ENCODE peak calls at places on chromosomes 6 and 20, in five cellular contexts. U is left ventricle myocardium inferior, Z is astrocyte, C is heart right ventricle, E is GM23338. O is an unnamed sample.
A peak's percentile ranks its signal among the peaks of the same experiment; 100 is the strongest.

GRCh38 chr6:90294989-90295853 is 1.4 kb downstream of the BACH2 start:
- DNase-seq in U (peak; percentile 47), Z (no peak), C (peak; percentile 48), E (peak; percentile 48), O (peak; percentile 52)

GRCh38 chr6:140050232-140050995 is 676.0 kb upstream of the CITED2 start:
- DNase-seq in U (peak; percentile 20), Z (peak; percentile 86), C (no peak), E (peak; percentile 21), O (peak; percentile 97)

GRCh38 chr20:46348231-46348803 is 40.0 kb upstream of the CDH22 start:
- DNase-seq in U (no peak), Z (no peak), C (no peak), E (peak; percentile 79), O (peak; percentile 43)

GRCh38 chr20:19976595-19977372 is 40.4 kb upstream of the NAA20 start:
- DNase-seq in U (peak; percentile 70), Z (peak; percentile 90), C (peak; percentile 57), E (no peak), O (peak; percentile 80)

GRCh38 chr20:39547546-39548410 is 585.6 kb downstream of the DHX35 start:
- DNase-seq in U (no peak), Z (no peak), C (no peak), E (peak; percentile 23), O (no peak)

GRCh38 chr20:3686867-3687321 is 5.1 kb upstream of the ADAM33 start:
- DNase-seq in U (peak; percentile 83), Z (peak; percentile 89), C (peak; percentile 73), E (no peak), O (peak; percentile 63)

GRCh38 chr20:63082308-63082938 is 75.7 kb upstream of the BHLHE23 start:
- DNase-seq in U (peak; percentile 38), Z (no peak), C (peak; percentile 48), E (peak; percentile 86), O (no peak)

GRCh38 chr20:34948030-34948429 is 7.6 kb downstream of the GSS start:
- DNase-seq in U (no peak), Z (peak; percentile 72), C (no peak), E (no peak), O (peak; percentile 43)

GRCh38 chr20:11205769-11206362 is 532.1 kb upstream of the JAG1 start:
- DNase-seq in U (no peak), Z (no peak), C (no peak), E (no peak), O (no peak)

GRCh38 chr20:37152284-37152683 is 26.8 kb upstream of the RPN2 start:
- DNase-seq in U (no peak), Z (no peak), C (no peak), E (no peak), O (no peak)

GRCh38 chr6:56713285-56713684 is 70.6 kb upstream of the DST start:
- DNase-seq in U (no peak), Z (peak; percentile 92), C (no peak), E (no peak), O (peak; percentile 86)

GRCh38 chr20:4151991-4152695 is 136.8 kb upstream of the RNF24 start:
- DNase-seq in U (no peak), Z (peak; percentile 84), C (no peak), E (no peak), O (no peak)

GRCh38 chr6:75794351-75794846 is 45.4 kb downstream of the MYO6 start:
- DNase-seq in U (no peak), Z (no peak), C (no peak), E (no peak), O (no peak)

GRCh38 chr6:43768983-43769525 is 957 bp upstream of the VEGFA start:
- DNase-seq in U (peak; percentile 78), Z (peak; percentile 77), C (peak; percentile 76), E (no peak), O (no peak)

GRCh38 chr6:105992315-105992961 is 93.7 kb upstream of the PRDM1 start:
- DNase-seq in U (peak; percentile 82), Z (peak; percentile 58), C (peak; percentile 86), E (peak; percentile 88), O (peak; percentile 81)

GRCh38 chr6:105993341-105993740 is 92.8 kb upstream of the PRDM1 start:
- DNase-seq in U (no peak), Z (no peak), C (no peak), E (peak; percentile 74), O (peak; percentile 58)

GRCh38 chr6:105990151-105990550 is 96.0 kb upstream of the PRDM1 start:
- DNase-seq in U (no peak), Z (no peak), C (no peak), E (peak; percentile 11), O (no peak)

GRCh38 chr6:105993769-105994521 is 92.2 kb upstream of the PRDM1 start:
- DNase-seq in U (peak; percentile 27), Z (no peak), C (peak; percentile 36), E (peak; percentile 48), O (peak; percentile 82)

DNA sequence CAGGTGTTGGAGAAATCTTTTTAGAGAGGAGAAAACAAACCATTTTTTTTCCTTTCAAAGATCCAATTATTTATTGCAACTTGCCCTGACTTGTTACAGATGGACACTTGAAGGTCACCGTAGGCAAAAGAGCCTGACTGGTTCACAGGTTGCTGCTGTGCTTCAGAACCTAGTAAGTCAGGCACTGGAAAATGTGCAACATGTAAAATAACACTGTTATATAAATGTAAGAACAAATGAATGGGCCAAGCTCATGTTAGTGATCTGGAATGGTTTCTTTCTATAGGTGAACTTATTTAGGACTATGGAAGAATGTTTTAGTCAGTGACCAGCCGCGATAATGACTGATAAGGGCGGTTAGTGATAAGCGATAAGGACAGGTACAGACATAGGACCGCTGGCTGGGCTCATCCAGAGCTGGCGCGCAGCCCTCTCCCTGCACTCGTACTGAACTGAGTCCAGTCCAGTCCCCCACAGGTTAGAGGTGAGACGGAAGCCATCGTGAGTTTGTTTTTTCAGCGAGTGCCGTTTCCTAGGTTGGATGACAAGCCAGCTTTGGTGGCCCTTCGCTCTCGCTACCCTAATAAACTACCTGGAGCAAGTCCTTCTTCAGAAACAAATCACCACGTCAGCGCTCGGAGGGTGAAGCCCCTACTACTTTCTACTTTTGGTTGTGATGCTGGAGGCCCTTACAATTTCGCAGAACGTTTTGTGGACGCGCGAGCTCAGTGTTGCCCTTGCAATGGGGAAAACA is 94.4 kb upstream of the PRDM1 start:
- DNase-seq in U (no peak), Z (no peak), C (no peak), E (peak; percentile 56), O (no peak)
- H3K4me1 ChIP-seq in U (peaks cover 35% of the 10 kb centered on the region), Z (peaks cover 25% of the 10 kb centered on the region), C (peaks cover 8% of the 10 kb centered on the region), E (peaks cover 31% of the 10 kb centered on the region), O (peaks cover 15% of the 10 kb centered on the region)

DNA sequence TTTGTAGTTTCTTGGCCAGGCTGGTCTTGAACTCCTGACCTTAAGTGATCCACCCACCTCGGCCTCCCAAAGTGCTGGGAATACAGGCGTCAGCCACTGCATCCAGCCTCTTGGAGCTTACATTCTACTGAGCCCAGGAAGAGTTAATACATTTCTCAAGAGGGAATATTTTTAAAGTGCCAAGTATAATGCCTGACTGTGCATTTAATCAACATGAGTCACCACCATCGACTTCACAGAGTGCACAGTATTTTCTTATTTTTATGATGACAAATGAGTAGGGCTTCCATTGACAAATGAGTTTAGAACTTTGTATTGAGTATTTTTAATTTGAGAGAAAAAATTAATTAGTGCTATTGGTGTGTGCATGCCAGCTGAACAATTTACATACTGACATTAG is 72.2 kb downstream of the SASH1 start:
- DNase-seq in U (no peak), Z (peak; percentile 85), C (no peak), E (no peak), O (peak; percentile 79)
- H3K4me1 ChIP-seq in U (peaks cover 55% of the 10 kb centered on the region), Z (peaks cover 14% of the 10 kb centered on the region), C (peaks cover 21% of the 10 kb centered on the region), E (peaks cover 16% of the 10 kb centered on the region), O (peaks cover 10% of the 10 kb centered on the region)

GRCh38 chr6:109023348-109023925 is 71.2 kb downstream of the SESN1 start:
- DNase-seq in U (no peak), Z (no peak), C (no peak), E (no peak), O (no peak)
- H3K4me1 ChIP-seq in U (peaks cover 61% of the 10 kb centered on the region), Z (no peaks in the 10 kb centered on the region), C (peaks cover 15% of the 10 kb centered on the region), E (no peaks in the 10 kb centered on the region), O (no peaks in the 10 kb centered on the region)

DNA sequence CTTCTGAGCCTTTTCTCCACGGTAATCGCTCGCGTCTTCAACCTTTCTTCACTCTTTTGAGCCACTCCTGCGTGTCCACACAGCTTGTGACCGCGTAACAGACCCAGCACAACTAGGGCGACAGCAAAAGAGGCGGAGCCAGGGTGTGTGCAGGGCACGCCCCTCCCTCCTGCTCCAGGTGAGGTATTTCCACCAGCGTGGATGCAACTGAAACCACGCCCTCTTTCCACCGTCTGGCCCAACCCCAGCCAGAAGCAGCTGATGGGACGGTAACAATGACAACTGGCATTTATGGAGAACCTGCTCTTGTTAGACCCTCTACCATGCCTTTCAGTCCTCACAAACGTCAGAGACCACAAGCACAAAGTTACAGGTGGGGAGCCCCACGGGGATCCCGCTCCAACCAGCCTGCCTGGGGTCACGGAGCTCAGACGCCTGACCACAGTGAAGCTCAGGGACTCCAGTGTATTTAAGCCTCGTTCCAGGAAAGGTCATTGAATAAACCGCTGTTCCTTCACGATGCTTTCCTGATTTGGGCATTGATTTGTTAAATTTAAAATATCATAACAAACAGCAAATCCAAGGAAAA is 2.0 kb downstream of the PXDC1 start:
- DNase-seq in U (no peak), Z (no peak), C (no peak), E (peak; percentile 41), O (no peak)
- H3K4me1 ChIP-seq in U (peaks cover 86% of the 10 kb centered on the region), Z (peaks cover 29% of the 10 kb centered on the region), C (peaks cover 41% of the 10 kb centered on the region), E (peaks cover 12% of the 10 kb centered on the region), O (peaks cover 45% of the 10 kb centered on the region)

GRCh38 chr6:131004387-131004755 is 58.7 kb downstream of the EPB41L2 start:
- DNase-seq in U (no peak), Z (no peak), C (no peak), E (no peak), O (no peak)

GRCh38 chr6:131000544-131000943 is 62.5 kb downstream of the EPB41L2 start:
- DNase-seq in U (no peak), Z (no peak), C (no peak), E (no peak), O (no peak)

GRCh38 chr6:131001113-131001776 is 61.8 kb downstream of the EPB41L2 start:
- DNase-seq in U (no peak), Z (no peak), C (no peak), E (no peak), O (peak; percentile 23)

GRCh38 chr6:131001945-131002661 is 60.9 kb downstream of the EPB41L2 start:
- DNase-seq in U (no peak), Z (peak; percentile 71), C (no peak), E (no peak), O (no peak)

DNA sequence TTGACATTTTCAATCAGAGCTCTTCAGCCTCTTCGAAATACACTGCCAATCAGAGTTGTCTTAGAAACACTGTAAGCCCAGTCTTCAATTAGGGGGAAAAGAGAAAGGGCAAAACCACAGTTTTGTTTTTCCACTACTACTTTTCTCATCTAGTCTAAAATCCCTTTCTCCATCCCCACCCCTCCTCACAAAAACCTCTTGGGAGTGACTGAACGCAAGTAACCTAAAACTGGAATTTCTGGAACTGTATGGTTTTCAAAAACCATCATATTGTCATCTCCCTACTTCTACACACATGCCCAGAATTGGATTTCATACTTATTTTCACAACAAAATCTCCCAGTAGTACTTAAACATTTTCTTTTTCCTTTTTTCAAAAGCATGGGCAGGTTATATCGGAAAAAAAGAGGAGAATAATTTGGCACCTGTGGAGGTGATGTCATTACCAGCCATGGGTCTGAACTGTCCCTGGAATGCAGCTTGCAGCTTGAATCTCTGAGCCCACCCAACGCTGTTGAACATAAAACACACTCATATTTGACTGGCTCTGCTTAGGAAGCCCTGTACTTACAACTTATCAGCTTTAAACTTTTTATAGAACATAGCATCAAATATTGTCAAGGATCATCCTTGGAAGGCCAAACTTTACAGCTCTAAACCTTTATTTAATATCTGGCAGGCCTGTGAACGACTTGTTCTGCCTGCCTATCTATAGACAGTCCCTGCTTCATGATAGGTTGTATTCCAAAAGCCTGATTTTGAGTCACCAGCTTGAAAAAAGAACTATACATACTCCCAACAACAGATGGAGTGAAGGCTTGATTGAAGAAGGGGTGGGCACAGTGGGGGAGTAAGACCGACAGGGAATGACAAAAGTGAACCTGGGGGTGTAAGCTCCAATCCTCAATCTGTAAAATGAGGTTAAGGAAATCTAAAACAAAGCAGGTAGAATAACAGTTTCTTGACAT is 59.3 kb downstream of the EPB41L2 start:
- DNase-seq in U (no peak), Z (no peak), C (no peak), E (no peak), O (no peak)
- H3K4me1 ChIP-seq in U (peaks cover 58% of the 10 kb centered on the region), Z (peaks cover 7% of the 10 kb centered on the region), C (peaks cover 4% of the 10 kb centered on the region), E (peaks cover 33% of the 10 kb centered on the region), O (no peaks in the 10 kb centered on the region)

GRCh38 chr20:38159949-38160756 is 4.9 kb downstream of the TGM2 start:
- DNase-seq in U (no peak), Z (no peak), C (no peak), E (no peak), O (no peak)
- H3K4me1 ChIP-seq in U (peaks cover 100% of the 10 kb centered on the region), Z (peaks cover 27% of the 10 kb centered on the region), C (peaks cover 77% of the 10 kb centered on the region), E (no peaks in the 10 kb centered on the region), O (peaks cover 12% of the 10 kb centered on the region)

O was measured in mesenchymal stem cell.